ENCODE peak calls at places on chromosomes 4 and X, in four cellular contexts. R is choroid plexus epithelial cell, M is HFF-Myc, T is GM12864. L is an unnamed sample.
A peak's percentile ranks its signal among the peaks of the same experiment; 100 is the strongest.

GRCh38 chrX:102739642-102740041 is 19.1 kb downstream of the GPRASP3 start:
- DNase-seq in M (no peak), T (no peak), R (peak; percentile 57), L (no peak)

GRCh38 chr4:98626350-98626749 is 32.1 kb downstream of the TSPAN5 start:
- DNase-seq in R (peak; percentile 93), T (no peak), M (peak; percentile 70), L (no peak)

GRCh38 chr4:62548108-62548524 is 1348.0 kb downstream of the ADGRL3 start:
- DNase-seq in R (no peak), T (no peak), M (no peak), L (no peak)

GRCh38 chr4:174318829-174319764 is 35.4 kb downstream of the CEP44 start:
- DNase-seq in M (no peak), T (peak; percentile 15), R (peak; percentile 66), L (peak; percentile 18)

GRCh38 chr4:17447675-17448298 is 64.1 kb downstream of the QDPR start:
- DNase-seq in M (peak; percentile 75), R (peak; percentile 91), T (peak; percentile 51), L (no peak)

GRCh38 chrX:119672252-119672825 is 20.6 kb downstream of the SEPTIN6 start:
- DNase-seq in M (no peak), R (peak; percentile 61), T (no peak), L (no peak)

GRCh38 chr4:158671665-158671914 is at the start of gene C4orf46:
- DNase-seq in M (no peak), T (no peak), R (no peak), L (no peak)

GRCh38 chr4:151031831-151032605 is 16.9 kb upstream of the LRBA start:
- DNase-seq in T (peak; percentile 19), R (peak; percentile 42), M (no peak), L (peak; percentile 43)

GRCh38 chrX:116284383-116284782 is 113.8 kb downstream of the AGTR2 start:
- DNase-seq in M (no peak), R (peak; percentile 12), T (no peak), L (no peak)

GRCh38 chr4:122673252-122673651 is 52.4 kb upstream of the IL21 start:
- DNase-seq in M (peak; percentile 37), T (no peak), R (no peak), L (no peak)

GRCh38 chr4:146330392-146330791 is 116.1 kb downstream of the REELD1 start:
- DNase-seq in M (no peak), T (no peak), R (peak; percentile 24), L (no peak)

GRCh38 chr4:1285790-1286553 is 3.7 kb upstream of the MAEA start:
- DNase-seq in R (no peak), M (no peak), T (no peak), L (no peak)

GRCh38 chr4:182318256-182318655 is 75.1 kb downstream of the TENM3 start:
- DNase-seq in R (peak; percentile 28), T (no peak), M (no peak), L (no peak)

GRCh38 chrX:119696251-119696890 is 3.4 kb upstream of the SEPTIN6 start:
- DNase-seq in T (no peak), R (no peak), M (no peak), L (no peak)

GRCh38 chrX:135432881-135433521 is 11.3 kb downstream of the SMIM10L2A start:
- DNase-seq in T (no peak), M (no peak), R (no peak), L (no peak)

GRCh38 chr4:11634283-11634682 is 205.6 kb upstream of the HS3ST1 start:
- DNase-seq in R (no peak), M (no peak), T (no peak), L (no peak)

GRCh38 chrX:31110657-31111056 is 38.8 kb upstream of the FTHL17 start:
- DNase-seq in T (no peak), M (no peak), R (no peak), L (no peak)

GRCh38 chr4:19224820-19225219 is 1026.9 kb upstream of the SLIT2 start:
- DNase-seq in R (peak; percentile 56), M (peak; percentile 31), T (no peak), L (no peak)

GRCh38 chr4:137650051-137650450 is 117.8 kb upstream of the PCDH18 start:
- DNase-seq in M (no peak), R (no peak), T (no peak), L (no peak)

GRCh38 chr4:109589605-109590004 is 29.6 kb downstream of the MCUB start:
- DNase-seq in R (no peak), M (no peak), T (no peak), L (no peak)

GRCh38 chr4:32909722-32910121 is 2189.6 kb downstream of the PCDH7 start:
- DNase-seq in T (no peak), M (no peak), R (no peak), L (no peak)

GRCh38 chr4:122099896-122100295 is 52.2 kb upstream of the BLTP1 start:
- DNase-seq in M (peak; percentile 61), R (peak; percentile 13), T (no peak), L (no peak)

GRCh38 chr4:86482296-86482695 is 111.8 kb upstream of the PTPN13 start:
- DNase-seq in T (no peak), R (no peak), M (no peak), L (no peak)

GRCh38 chr4:86487738-86488137 is 106.4 kb upstream of the PTPN13 start:
- DNase-seq in T (no peak), M (no peak), R (no peak), L (no peak)

GRCh38 chr4:86484241-86484640 is 109.9 kb upstream of the PTPN13 start:
- DNase-seq in M (no peak), R (peak; percentile 67), T (no peak), L (peak; percentile 28)

GRCh38 chr4:86481429-86481828 is 112.7 kb upstream of the PTPN13 start:
- DNase-seq in R (no peak), M (no peak), T (no peak), L (no peak)

DNA sequence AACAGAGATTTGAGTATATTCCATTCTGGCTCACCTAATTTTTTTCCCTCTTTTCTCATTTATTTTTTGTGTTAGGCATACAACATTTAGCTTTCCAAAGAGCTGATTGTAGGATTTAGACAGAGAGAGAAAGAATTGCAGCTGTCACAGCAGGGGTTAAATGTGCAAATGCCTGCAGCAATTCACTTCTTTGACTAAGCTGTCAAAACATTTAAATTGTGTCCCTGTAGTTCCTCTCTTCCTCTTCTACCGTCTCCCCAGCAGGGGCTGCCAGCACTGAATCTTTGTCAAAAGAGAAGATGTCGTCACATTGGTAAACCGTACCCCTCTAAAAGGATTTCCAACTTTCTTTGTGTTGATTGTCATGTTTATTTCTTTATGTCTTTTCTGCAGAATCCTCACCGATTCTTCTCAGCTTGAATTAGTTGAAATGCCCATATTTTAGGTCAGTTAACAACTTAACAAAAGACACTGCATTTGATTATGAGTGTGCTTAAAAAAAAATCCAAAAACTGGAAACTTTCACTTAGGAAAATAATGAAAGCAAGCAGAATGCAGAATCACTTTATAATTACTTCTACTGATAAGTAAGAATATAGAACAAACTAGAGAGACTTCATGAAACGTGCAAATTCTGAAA is 111.1 kb upstream of the PTPN13 start:
- DNase-seq in M (no peak), T (no peak), R (peak; percentile 46), L (no peak)
- TF ChIP-seq CTCF in M (no peak), T (no peak), R (peak; percentile 53), L (no peak)

DNA sequence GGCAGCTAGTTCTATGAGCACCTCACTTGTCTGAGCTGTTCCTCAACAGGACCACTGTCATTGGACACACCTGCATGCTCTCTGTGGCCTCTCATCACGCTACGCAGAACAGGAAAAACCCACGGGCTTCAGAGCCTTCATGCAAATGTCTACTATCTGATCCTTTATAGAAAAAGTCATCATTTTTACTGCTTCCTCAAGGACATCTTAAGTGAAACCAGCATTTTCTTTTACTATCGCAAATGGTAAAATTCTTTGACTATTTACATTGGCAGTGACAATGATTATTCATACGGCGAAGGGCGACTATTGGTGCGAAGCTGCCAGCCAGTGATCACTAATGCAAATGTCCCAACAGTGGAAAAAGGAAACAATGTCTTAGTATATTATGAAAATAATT is 147.0 kb downstream of the AFAP1 start:
- DNase-seq in T (peak; percentile 58), M (no peak), R (no peak), L (no peak)
- TF ChIP-seq CTCF in T (no peak), M (no peak), R (no peak), L (no peak)

GRCh38 chrX:39653656-39654055 is 444.1 kb downstream of the BCOR start:
- DNase-seq in T (no peak), M (no peak), R (no peak), L (no peak)

GRCh38 chrX:39650883-39651282 is 446.9 kb downstream of the BCOR start:
- DNase-seq in T (no peak), R (no peak), M (no peak), L (no peak)

GRCh38 chrX:39654952-39655351 is 442.8 kb downstream of the BCOR start:
- DNase-seq in T (no peak), M (no peak), R (no peak), L (no peak)

GRCh38 chrX:39654183-39654925 is 443.4 kb downstream of the BCOR start:
- DNase-seq in M (no peak), R (no peak), T (no peak), L (no peak)

GRCh38 chrX:39652336-39652735 is 445.4 kb downstream of the BCOR start:
- DNase-seq in R (peak; percentile 41), T (peak; percentile 13), M (no peak), L (no peak)
- TF ChIP-seq CTCF in R (peak; percentile 59), T (peak; percentile 49), M (peak; percentile 41), L (peak; percentile 54)

DNA sequence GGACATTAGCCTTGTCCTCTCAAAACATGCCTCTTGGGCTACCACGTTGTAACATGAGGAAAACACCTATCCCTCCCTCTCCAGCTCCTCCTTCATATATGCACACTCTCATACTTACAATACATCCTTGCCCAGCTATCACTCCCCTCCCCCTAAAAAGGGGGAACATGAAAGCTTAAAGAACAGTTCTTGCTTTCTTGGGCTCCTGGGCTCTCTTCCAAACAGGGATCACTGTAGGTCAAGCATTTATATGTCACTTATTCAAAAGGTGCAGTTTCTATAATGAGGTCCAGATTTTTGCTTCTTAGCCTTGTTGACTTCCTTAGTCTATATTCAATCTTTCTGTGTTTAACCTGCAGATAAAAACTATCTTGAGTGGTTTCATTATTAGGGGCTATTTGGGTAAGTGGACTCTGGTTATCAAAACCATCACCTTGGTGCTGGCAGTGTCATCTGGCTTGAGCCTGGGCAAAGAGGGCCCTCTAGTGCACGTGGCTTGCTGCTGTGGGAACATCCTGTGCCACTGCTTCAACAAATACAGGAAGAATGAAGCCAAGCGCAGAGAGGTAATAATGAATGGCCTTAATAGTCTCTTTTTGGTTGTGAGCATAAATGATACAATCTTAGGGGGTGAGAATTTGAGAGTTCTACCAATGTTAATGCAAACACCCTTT is 119.4 kb downstream of the AKAP4 start:
- DNase-seq in T (no peak), M (no peak), R (peak; percentile 49), L (no peak)
- TF ChIP-seq CTCF in T (peak; percentile 25), M (peak; percentile 43), R (peak; percentile 59), L (peak; percentile 39)